ENCODE peak calls at places on chromosomes 4 and X, in four cellular contexts. One of them, this sample, is unnamed.

GRCh38 chr4:51906167-51906647 is 63.3 kb downstream of the DCUN1D4 start:
- DNase-seq in hypothalamus: no peak
- DNase-seq in endothelial cell: no peak
- DNase-seq in activated CD8-positive, alpha-beta memory T cell treated with anti-CD3 and anti-CD28 coated beads, Interleukin-2, amount 50 U/mL, for 48 hours: no peak
- DNase-seq in this sample: no peak

GRCh38 chrX:1224954-1225353 is 12.5 kb upstream of the CRLF2 start:
- DNase-seq in endothelial cell: no peak
- DNase-seq in activated CD8-positive, alpha-beta memory T cell treated with anti-CD3 and anti-CD28 coated beads, Interleukin-2, amount 50 U/mL, for 48 hours: no peak
- DNase-seq in hypothalamus: no peak
- DNase-seq in this sample: no peak

GRCh38 chr4:176988226-176988625 is 195.5 kb upstream of the VEGFC start:
- DNase-seq in activated CD8-positive, alpha-beta memory T cell treated with anti-CD3 and anti-CD28 coated beads, Interleukin-2, amount 50 U/mL, for 48 hours: no peak
- DNase-seq in hypothalamus: no peak
- DNase-seq in endothelial cell: no peak
- DNase-seq in this sample: peak; percentile 73

GRCh38 chr4:138538743-138539142 is 296.6 kb upstream of the SLC7A11 start:
- DNase-seq in activated CD8-positive, alpha-beta memory T cell treated with anti-CD3 and anti-CD28 coated beads, Interleukin-2, amount 50 U/mL, for 48 hours: no peak
- DNase-seq in endothelial cell: no peak
- DNase-seq in hypothalamus: no peak
- DNase-seq in this sample: no peak

GRCh38 chr4:128639586-128640270 is 169.8 kb upstream of the JADE1 start:
- DNase-seq in endothelial cell: no peak
- DNase-seq in activated CD8-positive, alpha-beta memory T cell treated with anti-CD3 and anti-CD28 coated beads, Interleukin-2, amount 50 U/mL, for 48 hours: no peak
- DNase-seq in hypothalamus: no peak
- DNase-seq in this sample: peak; percentile 24

GRCh38 chr4:130849985-130850632 is 1754.2 kb downstream of the C4orf33 start:
- DNase-seq in hypothalamus: no peak
- DNase-seq in endothelial cell: no peak
- DNase-seq in activated CD8-positive, alpha-beta memory T cell treated with anti-CD3 and anti-CD28 coated beads, Interleukin-2, amount 50 U/mL, for 48 hours: no peak
- DNase-seq in this sample: peak; percentile 15

GRCh38 chrX:39260965-39261364 is 459.7 kb downstream of the MID1IP1 start:
- DNase-seq in hypothalamus: no peak
- DNase-seq in activated CD8-positive, alpha-beta memory T cell treated with anti-CD3 and anti-CD28 coated beads, Interleukin-2, amount 50 U/mL, for 48 hours: no peak
- DNase-seq in endothelial cell: no peak
- DNase-seq in this sample: no peak

GRCh38 chrX:102154218-102154860 is 1.4 kb downstream of the BEX5 start:
- DNase-seq in endothelial cell: peak; percentile 54
- DNase-seq in hypothalamus: peak; percentile 1
- DNase-seq in activated CD8-positive, alpha-beta memory T cell treated with anti-CD3 and anti-CD28 coated beads, Interleukin-2, amount 50 U/mL, for 48 hours: no peak
- DNase-seq in this sample: no peak

GRCh38 chr4:136337216-136337615 is 1195.1 kb downstream of the PCDH18 start:
- DNase-seq in endothelial cell: no peak
- DNase-seq in activated CD8-positive, alpha-beta memory T cell treated with anti-CD3 and anti-CD28 coated beads, Interleukin-2, amount 50 U/mL, for 48 hours: no peak
- DNase-seq in hypothalamus: no peak
- DNase-seq in this sample: no peak

GRCh38 chrX:97616883-97617510 is 733.3 kb downstream of the RPA4 start:
- DNase-seq in activated CD8-positive, alpha-beta memory T cell treated with anti-CD3 and anti-CD28 coated beads, Interleukin-2, amount 50 U/mL, for 48 hours: no peak
- DNase-seq in hypothalamus: no peak
- DNase-seq in endothelial cell: no peak
- DNase-seq in this sample: peak; percentile 35